ENCODE peak calls at places on chromosome 4, in ten cellular contexts. L is NCI-H460, V is IMR-90, J is T-helper 17 cell, Q is A549, Z is HCEC 1CT, K is amniotic stem cell, N is H9, C is dorsolateral prefrontal cortex, S is psoas muscle. G is an unnamed sample.

GRCh38 chr4:72448231-72448630 is 120.8 kb downstream of the ADAMTS3 start:
- DNase-seq in L (no peak), K (no peak), Q (no peak), Z (no peak), S (no peak), C (no peak), N (no peak), V (no peak), J (no peak), G (no peak)

GRCh38 chr4:152640058-152640921 is 39.5 kb downstream of the TMEM154 start:
- DNase-seq in Z (peak), V (peak), L (peak), J (no peak), N (no peak), C (no peak), S (no peak), K (no peak), Q (peak), G (no peak)

GRCh38 chr4:48081196-48081595 is 52.9 kb downstream of the TXK start:
- DNase-seq in Z (peak), Q (no peak), N (no peak), C (no peak), J (no peak), S (no peak), L (peak), V (peak), K (no peak), G (no peak)

GRCh38 chr4:77821775-77822174 is 2.6 kb upstream of the CNOT6L start:
- DNase-seq in K (no peak), Z (no peak), C (no peak), J (no peak), N (no peak), S (no peak), L (no peak), V (no peak), Q (no peak), G (no peak)

GRCh38 chr4:1356181-1356998 is 9.4 kb downstream of the UVSSA start:
- DNase-seq in C (peak), Q (peak), N (peak), V (peak), S (peak), J (no peak), Z (peak), L (peak), K (peak), G (no peak)

GRCh38 chr4:42458686-42459085 is 61.4 kb downstream of the SHISA3 start:
- DNase-seq in Z (no peak), Q (no peak), V (no peak), K (no peak), J (no peak), N (no peak), S (no peak), C (no peak), L (no peak), G (no peak)

GRCh38 chr4:56118055-56118454 is 169.3 kb downstream of the CEP135 start:
- DNase-seq in J (no peak), L (no peak), S (no peak), C (no peak), K (no peak), N (no peak), Z (no peak), Q (no peak), V (no peak), G (no peak)

GRCh38 chr4:15396157-15396800 is 31.6 kb upstream of the C1QTNF7 start:
- DNase-seq in L (peak), S (no peak), Q (peak), J (no peak), V (peak), C (no peak), Z (peak), N (peak), K (no peak), G (no peak)

GRCh38 chr4:53499791-53500190 is 91.5 kb downstream of the LNX1 start:
- DNase-seq in S (no peak), L (no peak), Q (no peak), K (no peak), J (no peak), C (no peak), Z (no peak), N (no peak), V (no peak), G (no peak)

GRCh38 chr4:1396806-1397455 is 9.3 kb downstream of the NKX1-1 start:
- DNase-seq in L (no peak), J (peak), V (no peak), N (no peak), Z (no peak), K (no peak), S (no peak), C (no peak), Q (no peak), G (no peak)

GRCh38 chr4:78558421-78558820 is 6.9 kb downstream of the ANXA3 start:
- DNase-seq in K (no peak), L (no peak), J (no peak), N (no peak), Q (no peak), S (no peak), Z (no peak), V (no peak), C (no peak), G (no peak)

GRCh38 chr4:6011686-6012085 is 6.5 kb downstream of the C4orf50 start:
- DNase-seq in Q (no peak), N (no peak), K (no peak), L (no peak), S (no peak), J (no peak), V (no peak), C (peak), Z (no peak), G (no peak)

GRCh38 chr4:24103434-24104168 is 213.8 kb upstream of the PPARGC1A start:
- DNase-seq in C (no peak), Q (no peak), V (peak), J (no peak), K (no peak), N (no peak), Z (no peak), L (no peak), S (no peak), G (no peak)